ENCODE peak calls at places on chromosomes 13 and 19, in seven cellular contexts. One of them, this sample, is unnamed.

GRCh38 chr13:57314897-57315520 is 148.0 kb downstream of the PRR20E start:
- DNase-seq in skeletal muscle cell: no peak
- DNase-seq in GOT3: no peak
- DNase-seq in HEK293T: no peak
- DNase-seq in pons: peak
- DNase-seq in HTR-8/SVneo: peak
- DNase-seq in PC-9: no peak
- DNase-seq in this sample: no peak

GRCh38 chr19:16661480-16662034 is 618 bp downstream of the TMEM38A start:
- DNase-seq in skeletal muscle cell: no peak
- DNase-seq in GOT3: no peak
- DNase-seq in HEK293T: no peak
- DNase-seq in pons: no peak
- DNase-seq in HTR-8/SVneo: no peak
- DNase-seq in PC-9: no peak
- DNase-seq in this sample: peak

GRCh38 chr19:3949997-3950859 is 17.4 kb downstream of the NMRK2 start:
- DNase-seq in skeletal muscle cell: no peak
- DNase-seq in GOT3: no peak
- DNase-seq in HEK293T: no peak
- DNase-seq in pons: no peak
- DNase-seq in HTR-8/SVneo: no peak
- DNase-seq in PC-9: no peak
- DNase-seq in this sample: no peak

GRCh38 chr13:45295536-45295935 is 45.4 kb downstream of the TPT1 start:
- DNase-seq in skeletal muscle cell: peak
- DNase-seq in GOT3: no peak
- DNase-seq in HEK293T: no peak
- DNase-seq in pons: no peak
- DNase-seq in HTR-8/SVneo: no peak
- DNase-seq in PC-9: no peak
- DNase-seq in this sample: no peak

GRCh38 chr13:24511019-24511823 is 1.4 kb downstream of the PARP4 start:
- DNase-seq in skeletal muscle cell: peak
- DNase-seq in GOT3: no peak
- DNase-seq in HEK293T: peak
- DNase-seq in pons: peak
- DNase-seq in HTR-8/SVneo: peak
- DNase-seq in PC-9: peak
- DNase-seq in this sample: no peak

GRCh38 chr19:57248646-57249045 is 8.2 kb downstream of the ZNF805 start:
- DNase-seq in skeletal muscle cell: no peak
- DNase-seq in GOT3: no peak
- DNase-seq in HEK293T: no peak
- DNase-seq in pons: no peak
- DNase-seq in HTR-8/SVneo: no peak
- DNase-seq in PC-9: no peak
- DNase-seq in this sample: no peak

GRCh38 chr13:106865706-106866288 is 297.9 kb upstream of the ARGLU1 start:
- DNase-seq in skeletal muscle cell: no peak
- DNase-seq in GOT3: no peak
- DNase-seq in HEK293T: no peak
- DNase-seq in pons: no peak
- DNase-seq in HTR-8/SVneo: no peak
- DNase-seq in PC-9: no peak
- DNase-seq in this sample: no peak

GRCh38 chr19:4709440-4710280 is 14.0 kb downstream of the DPP9 start:
- DNase-seq in skeletal muscle cell: no peak
- DNase-seq in GOT3: no peak
- DNase-seq in HEK293T: no peak
- DNase-seq in pons: no peak
- DNase-seq in HTR-8/SVneo: no peak
- DNase-seq in PC-9: no peak
- DNase-seq in this sample: no peak

GRCh38 chr19:16285769-16286564 is 38.7 kb upstream of the KLF2 start:
- DNase-seq in skeletal muscle cell: no peak
- DNase-seq in GOT3: no peak
- DNase-seq in HEK293T: no peak
- DNase-seq in pons: peak
- DNase-seq in HTR-8/SVneo: no peak
- DNase-seq in PC-9: no peak
- DNase-seq in this sample: no peak

GRCh38 chr19:33797821-33798633 is 1.4 kb downstream of the KCTD15 start:
- DNase-seq in skeletal muscle cell: no peak
- DNase-seq in GOT3: no peak
- DNase-seq in HEK293T: peak
- DNase-seq in pons: no peak
- DNase-seq in HTR-8/SVneo: no peak
- DNase-seq in PC-9: no peak
- DNase-seq in this sample: no peak

GRCh38 chr19:329876-330275 is 14.7 kb downstream of the MIER2 start:
- DNase-seq in skeletal muscle cell: no peak
- DNase-seq in GOT3: no peak
- DNase-seq in HEK293T: no peak
- DNase-seq in pons: no peak
- DNase-seq in HTR-8/SVneo: no peak
- DNase-seq in PC-9: no peak
- DNase-seq in this sample: no peak

GRCh38 chr13:109779074-109779473 is 7.3 kb downstream of the IRS2 start:
- DNase-seq in skeletal muscle cell: no peak
- DNase-seq in GOT3: no peak
- DNase-seq in HEK293T: no peak
- DNase-seq in pons: no peak
- DNase-seq in HTR-8/SVneo: no peak
- DNase-seq in PC-9: no peak
- DNase-seq in this sample: no peak

GRCh38 chr19:33195711-33196347 is 1.7 kb downstream of the LRP3 start:
- DNase-seq in skeletal muscle cell: no peak
- DNase-seq in GOT3: no peak
- DNase-seq in HEK293T: no peak
- DNase-seq in pons: no peak
- DNase-seq in HTR-8/SVneo: no peak
- DNase-seq in PC-9: no peak
- DNase-seq in this sample: peak

GRCh38 chr19:41872775-41873647 is 4.1 kb upstream of the CD79A start:
- DNase-seq in skeletal muscle cell: no peak
- DNase-seq in GOT3: no peak
- DNase-seq in HEK293T: peak
- DNase-seq in pons: peak
- DNase-seq in HTR-8/SVneo: peak
- DNase-seq in PC-9: peak
- DNase-seq in this sample: no peak

GRCh38 chr19:362154-362553 is 17.6 kb upstream of the MIER2 start:
- DNase-seq in skeletal muscle cell: no peak
- DNase-seq in GOT3: no peak
- DNase-seq in HEK293T: no peak
- DNase-seq in pons: no peak
- DNase-seq in HTR-8/SVneo: no peak
- DNase-seq in PC-9: no peak
- DNase-seq in this sample: no peak

GRCh38 chr13:41680900-41681299 is 223.6 kb downstream of the RGCC start:
- DNase-seq in skeletal muscle cell: no peak
- DNase-seq in GOT3: no peak
- DNase-seq in HEK293T: no peak
- DNase-seq in pons: no peak
- DNase-seq in HTR-8/SVneo: no peak
- DNase-seq in PC-9: no peak
- DNase-seq in this sample: no peak

GRCh38 chr19:2328401-2329161 is at the start of the genes LSM7 and SPPL2B:
- DNase-seq in skeletal muscle cell: peak
- DNase-seq in GOT3: peak
- DNase-seq in HEK293T: peak
- DNase-seq in pons: peak
- DNase-seq in HTR-8/SVneo: peak
- DNase-seq in PC-9: peak
- DNase-seq in this sample: peak

GRCh38 chr13:35891486-35891885 is 239.7 kb downstream of the DCLK1 start:
- DNase-seq in skeletal muscle cell: no peak
- DNase-seq in GOT3: no peak
- DNase-seq in HEK293T: no peak
- DNase-seq in pons: no peak
- DNase-seq in HTR-8/SVneo: no peak
- DNase-seq in PC-9: no peak
- DNase-seq in this sample: no peak

GRCh38 chr19:31759359-31759758 is 410.1 kb upstream of the TSHZ3 start:
- DNase-seq in skeletal muscle cell: no peak
- DNase-seq in GOT3: no peak
- DNase-seq in HEK293T: no peak
- DNase-seq in pons: no peak
- DNase-seq in HTR-8/SVneo: no peak
- DNase-seq in PC-9: no peak
- DNase-seq in this sample: no peak

GRCh38 chr19:48244289-48244688 is 11.4 kb downstream of the CARD8 start:
- DNase-seq in skeletal muscle cell: no peak
- DNase-seq in GOT3: no peak
- DNase-seq in HEK293T: no peak
- DNase-seq in pons: no peak
- DNase-seq in HTR-8/SVneo: no peak
- DNase-seq in PC-9: no peak
- DNase-seq in this sample: no peak

GRCh38 chr13:103436057-103436654 is 369.9 kb upstream of the SLC10A2 start:
- DNase-seq in skeletal muscle cell: no peak
- DNase-seq in GOT3: no peak
- DNase-seq in HEK293T: no peak
- DNase-seq in pons: no peak
- DNase-seq in HTR-8/SVneo: no peak
- DNase-seq in PC-9: no peak
- DNase-seq in this sample: no peak

GRCh38 chr13:45162194-45162593 is 38.7 kb downstream of the KCTD4 start:
- DNase-seq in skeletal muscle cell: no peak
- DNase-seq in GOT3: no peak
- DNase-seq in HEK293T: no peak
- DNase-seq in pons: no peak
- DNase-seq in HTR-8/SVneo: no peak
- DNase-seq in PC-9: no peak
- DNase-seq in this sample: no peak

GRCh38 chr13:41960195-41960699 is 662 bp downstream of the VWA8 start:
- DNase-seq in skeletal muscle cell: no peak
- DNase-seq in GOT3: no peak
- DNase-seq in HEK293T: peak
- DNase-seq in pons: no peak
- DNase-seq in HTR-8/SVneo: no peak
- DNase-seq in PC-9: no peak
- DNase-seq in this sample: peak

GRCh38 chr13:52001120-52001731 is 10.0 kb downstream of the ATP7B start:
- DNase-seq in skeletal muscle cell: no peak
- DNase-seq in GOT3: no peak
- DNase-seq in HEK293T: peak
- DNase-seq in pons: peak
- DNase-seq in HTR-8/SVneo: peak
- DNase-seq in PC-9: no peak
- DNase-seq in this sample: peak

GRCh38 chr19:51644636-51645271 is 1.9 kb downstream of the SIGLEC14 start:
- DNase-seq in skeletal muscle cell: no peak
- DNase-seq in GOT3: no peak
- DNase-seq in HEK293T: no peak
- DNase-seq in pons: peak
- DNase-seq in HTR-8/SVneo: no peak
- DNase-seq in PC-9: no peak
- DNase-seq in this sample: no peak

GRCh38 chr19:58480481-58480830 is 4.3 kb downstream of the ZNF446 start:
- DNase-seq in skeletal muscle cell: no peak
- DNase-seq in GOT3: no peak
- DNase-seq in HEK293T: no peak
- DNase-seq in pons: no peak
- DNase-seq in HTR-8/SVneo: no peak
- DNase-seq in PC-9: no peak
- DNase-seq in this sample: no peak

GRCh38 chr13:107222619-107223018 is 654.7 kb upstream of the ARGLU1 start:
- DNase-seq in skeletal muscle cell: no peak
- DNase-seq in GOT3: no peak
- DNase-seq in HEK293T: no peak
- DNase-seq in pons: no peak
- DNase-seq in HTR-8/SVneo: no peak
- DNase-seq in PC-9: no peak
- DNase-seq in this sample: no peak

GRCh38 chr19:57708641-57709354 is at the start of gene ZNF154:
- DNase-seq in skeletal muscle cell: peak
- DNase-seq in GOT3: no peak
- DNase-seq in HEK293T: no peak
- DNase-seq in pons: peak
- DNase-seq in HTR-8/SVneo: peak
- DNase-seq in PC-9: no peak
- DNase-seq in this sample: peak

GRCh38 chr13:98688373-98688772 is 64.1 kb downstream of the SLC15A1 start:
- DNase-seq in skeletal muscle cell: no peak
- DNase-seq in GOT3: no peak
- DNase-seq in HEK293T: no peak
- DNase-seq in pons: no peak
- DNase-seq in HTR-8/SVneo: no peak
- DNase-seq in PC-9: no peak
- DNase-seq in this sample: no peak

GRCh38 chr19:1082928-1083816 is 12.0 kb downstream of the POLR2E start:
- DNase-seq in skeletal muscle cell: no peak
- DNase-seq in GOT3: no peak
- DNase-seq in HEK293T: no peak
- DNase-seq in pons: no peak
- DNase-seq in HTR-8/SVneo: no peak
- DNase-seq in PC-9: no peak
- DNase-seq in this sample: no peak

GRCh38 chr13:87093399-87093798 is 577.8 kb upstream of the SLITRK5 start:
- DNase-seq in skeletal muscle cell: no peak
- DNase-seq in GOT3: no peak
- DNase-seq in HEK293T: no peak
- DNase-seq in pons: no peak
- DNase-seq in HTR-8/SVneo: no peak
- DNase-seq in PC-9: no peak
- DNase-seq in this sample: no peak

GRCh38 chr19:1968279-1969175 is 27.6 kb downstream of the CSNK1G2 start:
- DNase-seq in skeletal muscle cell: no peak
- DNase-seq in GOT3: no peak
- DNase-seq in HEK293T: no peak
- DNase-seq in pons: no peak
- DNase-seq in HTR-8/SVneo: no peak
- DNase-seq in PC-9: no peak
- DNase-seq in this sample: no peak

GRCh38 chr19:45340899-45341453 is 426 bp downstream of the KLC3 start:
- DNase-seq in skeletal muscle cell: no peak
- DNase-seq in GOT3: no peak
- DNase-seq in HEK293T: no peak
- DNase-seq in pons: no peak
- DNase-seq in HTR-8/SVneo: no peak
- DNase-seq in PC-9: peak
- DNase-seq in this sample: no peak

GRCh38 chr19:21921691-21922180 is 85.8 kb upstream of the ZNF43 start:
- DNase-seq in skeletal muscle cell: no peak
- DNase-seq in GOT3: no peak
- DNase-seq in HEK293T: no peak
- DNase-seq in pons: no peak
- DNase-seq in HTR-8/SVneo: no peak
- DNase-seq in PC-9: no peak
- DNase-seq in this sample: no peak

GRCh38 chr19:6087074-6087506 is 23.2 kb downstream of the RFX2 start:
- DNase-seq in skeletal muscle cell: no peak
- DNase-seq in GOT3: no peak
- DNase-seq in HEK293T: no peak
- DNase-seq in pons: no peak
- DNase-seq in HTR-8/SVneo: no peak
- DNase-seq in PC-9: no peak
- DNase-seq in this sample: no peak

GRCh38 chr19:4386038-4386782 is 14.1 kb downstream of the SH3GL1 start:
- DNase-seq in skeletal muscle cell: no peak
- DNase-seq in GOT3: no peak
- DNase-seq in HEK293T: no peak
- DNase-seq in pons: peak
- DNase-seq in HTR-8/SVneo: no peak
- DNase-seq in PC-9: no peak
- DNase-seq in this sample: no peak

GRCh38 chr13:31207630-31208549 is 8.1 kb downstream of the B3GLCT start:
- DNase-seq in skeletal muscle cell: peak
- DNase-seq in GOT3: no peak
- DNase-seq in HEK293T: no peak
- DNase-seq in pons: no peak
- DNase-seq in HTR-8/SVneo: no peak
- DNase-seq in PC-9: no peak
- DNase-seq in this sample: no peak

GRCh38 chr19:28960986-28961705 is 251.8 kb downstream of the UQCRFS1 start:
- DNase-seq in skeletal muscle cell: no peak
- DNase-seq in GOT3: no peak
- DNase-seq in HEK293T: no peak
- DNase-seq in pons: no peak
- DNase-seq in HTR-8/SVneo: no peak
- DNase-seq in PC-9: no peak
- DNase-seq in this sample: no peak